ENCODE peak calls at places on chromosomes 3 and 15, in five cellular contexts. P is A549, J is B cell, T is stomach, X is fibroblast of villous mesenchyme. Z is an unnamed sample.
A peak's percentile ranks its signal among the peaks of the same experiment; 100 is the strongest.

GRCh38 chr15:96332854-96333193 is 2.3 kb downstream of the NR2F2 start:
- DNase-seq in J (no peak), T (no peak), X (peak; percentile 48), P (no peak), Z (no peak)

GRCh38 chr3:177345049-177345972 is 148.0 kb upstream of the TBL1XR1 start:
- DNase-seq in T (peak; percentile 90), X (peak; percentile 94), J (no peak), P (peak; percentile 81), Z (peak; percentile 31)

GRCh38 chr15:90021108-90021507 is 20.0 kb downstream of the ZNF710 start:
- DNase-seq in T (no peak), X (no peak), P (no peak), J (no peak), Z (no peak)

GRCh38 chr3:138817685-138818084 is 17.0 kb downstream of the PIK3CB start:
- DNase-seq in T (no peak), P (no peak), J (no peak), X (no peak), Z (no peak)

GRCh38 chr3:124514681-124515080 is 215.6 kb upstream of the UMPS start:
- DNase-seq in T (no peak), J (no peak), X (no peak), P (no peak), Z (no peak)

GRCh38 chr3:189404036-189404435 is 227.2 kb upstream of the TP63 start:
- DNase-seq in P (no peak), J (no peak), T (no peak), X (no peak), Z (no peak)

GRCh38 chr15:45551691-45552090 is 29.1 kb upstream of the SLC30A4 start:
- DNase-seq in X (no peak), P (no peak), T (no peak), J (no peak), Z (no peak)

GRCh38 chr3:129120254-129121004 is 1.2 kb downstream of the RAB43 start:
- DNase-seq in P (peak; percentile 89), T (peak; percentile 88), X (peak; percentile 96), J (peak; percentile 90), Z (peak; percentile 95)

GRCh38 chr3:28334552-28334951 is 14.0 kb upstream of the ZCWPW2 start:
- DNase-seq in X (no peak), J (no peak), P (no peak), T (no peak), Z (no peak)
- TF ChIP-seq CTCF in X (peak; percentile 8), J (no peak), P (peak; percentile 37), T (no peak), Z (no peak)

GRCh38 chr15:60212536-60212935 is 185.2 kb downstream of the ANXA2 start:
- DNase-seq in J (no peak), X (no peak), T (no peak), P (no peak), Z (no peak)
- TF ChIP-seq CTCF in J (no peak), X (no peak), T (no peak), P (no peak), Z (no peak)

DNA sequence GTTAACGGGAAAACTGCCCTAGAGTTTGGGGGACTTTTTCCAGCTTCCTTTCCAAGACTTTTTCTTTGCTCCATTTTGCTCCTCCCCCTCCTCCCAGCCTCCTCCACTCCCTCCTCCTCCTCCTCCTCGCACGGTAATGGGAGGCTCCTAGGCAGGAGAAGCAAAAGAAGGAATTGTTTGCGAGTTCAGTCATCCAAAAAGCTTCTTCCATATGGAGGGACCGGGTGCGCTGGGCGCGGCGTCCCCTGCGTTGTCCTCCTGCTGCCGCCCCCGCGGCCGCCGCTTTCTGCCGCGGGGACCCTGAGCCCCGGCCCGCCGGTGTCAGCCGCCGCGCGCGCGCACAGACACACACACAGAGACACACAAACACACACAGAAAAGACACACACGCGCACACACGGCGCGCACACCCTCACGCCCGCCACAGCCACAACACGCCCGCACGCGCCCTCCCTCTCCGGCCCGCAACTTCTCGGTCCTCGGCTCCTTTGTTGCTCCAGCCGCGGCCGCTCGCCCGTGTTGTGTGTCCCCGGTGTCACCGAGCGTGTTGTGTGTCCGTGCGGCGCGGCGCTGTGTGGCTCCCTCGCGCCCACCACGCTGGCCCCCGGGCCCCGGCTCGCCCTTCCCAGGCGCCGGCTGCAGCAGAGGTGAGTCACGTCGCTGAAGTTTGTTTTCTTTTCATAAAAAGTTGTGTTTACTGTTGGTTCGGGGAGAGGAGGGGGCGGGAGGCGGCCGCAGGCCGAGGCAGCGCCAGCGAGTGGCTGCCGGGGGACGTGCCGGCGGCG is at the start of gene BOC:
- DNase-seq in T (no peak), P (peak; percentile 45), J (peak; percentile 12), X (peak; percentile 51), Z (peak; percentile 74)
- TF ChIP-seq CTCF in T (no peak), P (no peak), J (no peak), X (no peak), Z (no peak)

DNA sequence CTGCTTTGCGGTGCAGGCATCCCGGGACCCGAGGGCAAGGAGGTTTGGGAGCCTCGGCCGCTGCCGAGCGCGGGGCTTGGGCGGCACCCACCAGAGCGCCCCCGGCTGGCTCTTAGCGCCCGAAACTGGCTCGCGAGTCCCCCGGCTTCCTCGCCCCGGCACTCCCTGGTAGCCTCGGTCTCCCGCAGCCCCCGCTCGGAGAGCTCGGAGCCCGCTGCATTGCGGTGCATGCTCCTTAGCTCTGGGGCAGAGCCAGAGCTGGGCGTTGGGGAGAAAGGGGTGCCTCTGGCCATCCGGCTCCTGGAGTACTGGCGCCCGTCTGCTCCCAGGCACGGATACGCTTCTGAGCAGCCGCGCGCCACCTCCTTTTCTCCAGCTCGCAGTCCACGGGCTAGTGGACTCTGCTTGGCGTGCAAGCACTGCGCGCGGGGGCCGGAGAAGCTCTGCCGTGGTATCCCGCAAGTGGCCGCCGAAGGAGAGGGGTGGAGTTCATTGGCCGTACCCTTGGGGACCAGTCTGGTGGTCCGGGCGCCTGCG is 784 bp downstream of the EPHB1 start:
- DNase-seq in T (no peak), X (peak; percentile 20), P (no peak), J (no peak), Z (peak; percentile 28)
- TF ChIP-seq CTCF in T (no peak), X (no peak), P (no peak), J (no peak), Z (no peak)

GRCh38 chr3:183823963-183824362 is 1.4 kb downstream of the MAP6D1 start:
- DNase-seq in J (no peak), T (no peak), P (no peak), X (no peak), Z (no peak)

GRCh38 chr3:183826448-183826847 is 1.1 kb upstream of the MAP6D1 start:
- DNase-seq in X (no peak), J (no peak), T (no peak), P (no peak), Z (no peak)

GRCh38 chr3:183824761-183825379 is 507 bp downstream of the MAP6D1 start:
- DNase-seq in X (peak; percentile 16), J (peak; percentile 33), T (no peak), P (peak; percentile 23), Z (peak; percentile 63)

GRCh38 chr3:183826854-183827253 is 1.5 kb upstream of the MAP6D1 start:
- DNase-seq in X (no peak), J (no peak), P (no peak), T (no peak), Z (no peak)

DNA sequence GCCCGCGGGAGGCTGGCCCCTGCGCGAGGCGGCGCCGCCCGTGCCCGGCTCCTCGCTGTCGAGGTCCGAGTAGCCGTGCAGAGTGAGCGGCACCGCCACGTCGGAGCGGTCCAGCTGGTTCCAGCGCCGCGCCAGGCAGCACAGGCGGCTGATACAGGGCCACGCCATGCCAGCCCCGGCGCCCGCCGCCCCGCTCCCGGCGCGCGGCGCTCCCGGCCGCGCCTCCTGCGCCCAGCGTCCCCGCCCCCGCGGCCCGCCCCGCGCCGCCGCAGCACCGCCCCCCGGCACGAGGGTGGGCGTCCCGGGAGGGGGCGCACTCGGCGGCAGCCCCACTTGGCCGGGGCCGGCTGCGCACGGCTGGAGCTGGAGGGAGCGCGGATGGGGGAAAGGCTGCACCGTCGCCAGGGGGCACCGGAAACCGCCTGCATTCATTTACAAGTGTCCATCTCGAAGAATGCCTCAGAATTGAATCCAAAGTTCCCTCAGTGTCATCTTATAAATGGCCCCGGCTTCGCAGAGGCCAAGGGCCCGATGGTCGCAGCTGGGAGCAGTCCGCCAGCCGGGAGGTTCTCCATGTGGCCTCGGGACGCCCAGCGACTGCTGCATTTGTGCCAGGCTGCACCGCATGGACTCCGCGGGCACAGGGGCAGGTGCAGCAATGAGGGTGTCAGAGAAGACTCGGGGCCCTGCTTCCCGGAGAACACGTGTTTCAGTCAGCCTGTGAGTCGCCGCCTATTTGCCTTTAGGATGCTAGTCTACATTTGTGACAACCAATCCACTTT is at the start of gene MAP6D1:
- DNase-seq in T (no peak), P (peak; percentile 45), X (peak; percentile 58), J (peak; percentile 39), Z (peak; percentile 88)
- TF ChIP-seq CTCF in T (no peak), P (peak; percentile 43), X (peak; percentile 47), J (no peak), Z (peak; percentile 5)

GRCh38 chr15:60101416-60101815 is 97.3 kb downstream of the FOXB1 start:
- DNase-seq in X (no peak), P (no peak), J (no peak), T (no peak), Z (no peak)

GRCh38 chr15:60102748-60103147 is 98.6 kb downstream of the FOXB1 start:
- DNase-seq in J (no peak), X (no peak), P (no peak), T (no peak), Z (no peak)
- TF ChIP-seq CTCF in J (no peak), X (no peak), P (no peak), T (no peak), Z (no peak)

GRCh38 chr3:79086514-79086913 is 681.3 kb downstream of the ROBO1 start:
- DNase-seq in X (peak; percentile 56), J (peak; percentile 3), T (peak; percentile 31), P (peak; percentile 21), Z (peak; percentile 49)
- TF ChIP-seq CTCF in X (peak; percentile 77), J (peak; percentile 50), T (peak; percentile 56), P (peak; percentile 61), Z (peak; percentile 72)

DNA sequence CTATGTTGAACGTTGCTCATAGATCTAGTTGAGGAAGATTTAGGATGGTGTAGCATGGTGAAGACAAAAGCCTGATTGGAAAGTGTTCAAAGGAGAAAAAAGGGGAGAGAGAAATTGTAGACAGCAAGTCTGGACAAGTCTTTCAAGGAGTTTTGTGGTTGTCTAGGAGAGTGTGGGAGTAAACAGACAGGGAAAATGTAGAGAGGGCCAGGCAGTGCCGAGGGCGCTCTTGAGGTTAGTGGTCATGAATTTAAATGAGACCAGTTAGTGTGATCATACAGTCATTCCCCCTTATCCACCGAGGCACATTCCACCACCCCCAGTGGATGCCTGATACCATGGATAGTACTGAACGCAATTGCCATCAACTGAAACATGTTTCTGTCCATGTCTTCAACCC is 167.5 kb upstream of the IL12A start:
- DNase-seq in X (no peak), J (no peak), P (no peak), T (no peak), Z (no peak)
- TF ChIP-seq CTCF in X (no peak), J (no peak), P (no peak), T (no peak), Z (no peak)

DNA sequence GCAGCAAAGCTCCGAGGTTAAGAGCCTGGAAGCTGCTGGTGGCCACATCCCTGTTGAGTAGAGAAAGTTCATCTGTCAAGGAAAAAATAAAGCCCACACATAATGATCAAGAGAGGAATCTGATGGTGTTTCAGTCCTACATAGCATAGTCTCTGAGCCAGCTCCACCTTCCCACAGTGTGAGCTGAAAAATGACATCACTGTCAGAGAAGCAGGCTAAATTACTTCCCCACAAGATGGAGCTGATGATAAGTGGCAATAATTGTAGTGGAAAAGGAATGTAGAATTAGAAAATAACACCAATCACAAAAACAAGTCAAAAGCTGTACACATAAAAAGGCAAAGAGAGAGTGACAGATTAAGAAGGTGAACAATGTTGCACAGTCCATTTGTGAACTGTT is 84.5 kb downstream of the AQP9 start:
- DNase-seq in X (no peak), J (no peak), P (no peak), T (no peak), Z (no peak)
- TF ChIP-seq CTCF in X (no peak), J (no peak), P (no peak), T (no peak), Z (no peak)

Z was measured in GM20000.